ENCODE peak calls at places on chromosome X, in four cellular contexts. G is GM19239; J is natural killer cell treated with Interleukin-12 subunit alpha and Interleukin-12 subunit beta and Interleukin-15 and Interleukin-18, amount 100 ng/mL, for 72 hours; K is lower lobe of right lung. T is an unnamed sample.

GRCh38 chrX:139446832-139447231 is 83.7 kb upstream of the F9 start:
- DNase-seq in J (no peak), G (no peak), K (no peak), T (no peak)

GRCh38 chrX:130179579-130180215 is 7.9 kb downstream of the RAB33A start:
- DNase-seq in K (no peak), J (no peak), G (no peak), T (no peak)

GRCh38 chrX:134718329-134719317 is 60.4 kb upstream of the PLAC1 start:
- DNase-seq in J (peak), G (no peak), K (peak), T (peak)

GRCh38 chrX:56343664-56344063 is 111.5 kb downstream of the KLF8 start:
- DNase-seq in J (no peak), G (no peak), K (no peak), T (no peak)

GRCh38 chrX:19697416-19697815 is 182.1 kb upstream of the MAP3K15 start:
- DNase-seq in G (no peak), K (no peak), J (no peak), T (no peak)

GRCh38 chrX:153778684-153779101 is 2.1 kb upstream of the SRPK3 start:
- DNase-seq in G (no peak), K (no peak), J (no peak), T (no peak)

GRCh38 chrX:49177338-49177833 is 5.7 kb downstream of the PLP2 start:
- DNase-seq in G (no peak), J (no peak), K (peak), T (no peak)

GRCh38 chrX:106957856-106958255 is 37.7 kb downstream of the CLDN2 start:
- DNase-seq in K (no peak), G (no peak), J (no peak), T (no peak)

GRCh38 chrX:80578518-80579105 is 158.4 kb downstream of the TENT5D start:
- DNase-seq in J (no peak), G (no peak), K (no peak), T (peak)

GRCh38 chrX:136856527-136856926 is 24.0 kb downstream of the RBMX start:
- DNase-seq in G (no peak), K (no peak), J (no peak), T (no peak)

GRCh38 chrX:147917700-147918694 is 6.3 kb downstream of the FMR1 start:
- DNase-seq in J (no peak), G (peak), K (no peak), T (peak)

GRCh38 chrX:118823263-118824172 is at the start of gene ZCCHC12:
- DNase-seq in K (peak), J (no peak), G (no peak), T (no peak)

GRCh38 chrX:106415276-106415895 is 196.4 kb upstream of the RADX start:
- DNase-seq in J (no peak), K (no peak), G (peak), T (peak)

GRCh38 chrX:121308276-121308805 is 260.9 kb downstream of the GLUD2 start:
- DNase-seq in J (no peak), G (no peak), K (no peak), T (peak)

GRCh38 chrX:15567886-15568616 is 32.7 kb downstream of the ACE2 start:
- DNase-seq in K (no peak), J (no peak), G (no peak), T (no peak)

GRCh38 chrX:34300871-34301270 is 168.8 kb upstream of the FAM47A start:
- DNase-seq in G (no peak), J (no peak), K (no peak), T (peak)

GRCh38 chrX:109537324-109537665 is 651 bp downstream of the NXT2 start:
- DNase-seq in K (no peak), J (peak), G (no peak), T (peak)

GRCh38 chrX:107728342-107729099 is 47.1 kb downstream of the TSC22D3 start:
- DNase-seq in J (no peak), K (no peak), G (no peak), T (no peak)

GRCh38 chrX:38939067-38939466 is 137.8 kb downstream of the MID1IP1 start:
- DNase-seq in J (no peak), K (no peak), G (no peak), T (peak)

GRCh38 chrX:149510386-149510785 is 5.3 kb upstream of the IDS start:
- DNase-seq in G (no peak), J (no peak), K (no peak), T (peak)

GRCh38 chrX:53357799-53358530 is 64.5 kb downstream of the SMC1A start:
- DNase-seq in J (no peak), K (no peak), G (no peak), T (peak)

GRCh38 chrX:31199051-31199769 is 127.4 kb upstream of the FTHL17 start:
- DNase-seq in J (no peak), G (no peak), K (no peak), T (peak)

GRCh38 chrX:30918480-30918879 is 29.4 kb upstream of the TAB3 start:
- DNase-seq in J (no peak), K (no peak), G (no peak), T (no peak)

GRCh38 chrX:1546601-1547275 is 9.8 kb upstream of the P2RY8 start:
- DNase-seq in K (no peak), G (no peak), J (no peak), T (no peak)

GRCh38 chrX:113384628-113385027 is 544.0 kb upstream of the AMOT start:
- DNase-seq in K (no peak), J (no peak), G (no peak), T (peak)

GRCh38 chrX:21745756-21746155 is 12.2 kb downstream of the SMPX start:
- DNase-seq in K (no peak), G (no peak), J (no peak), T (peak)

GRCh38 chrX:134377537-134377936 is 82.4 kb upstream of the HPRT1 start:
- DNase-seq in G (no peak), J (no peak), K (no peak), T (peak)

GRCh38 chrX:12245650-12246645 is 107.7 kb downstream of the FRMPD4 start:
- DNase-seq in K (no peak), J (no peak), G (no peak), T (peak)

GRCh38 chrX:68571292-68572256 is 72.7 kb downstream of the YIPF6 start:
- DNase-seq in G (no peak), J (no peak), K (no peak), T (peak)